ENCODE peak calls at places on chromosomes 11 and 22, in seven cellular contexts. T, P, M, V, B, C and A are unnamed samples.

GRCh38 chr11:84480151-84480550 is 1147.0 kb downstream of the DLG2 start:
- DNase-seq in P (no peak), C (no peak), M (no peak), B (peak; percentile 64), V (no peak), T (no peak), A (no peak)

GRCh38 chr11:66267379-66268209 is 845 bp upstream of the RAB1B start:
- DNase-seq in C (peak; percentile 80), V (peak; percentile 94), B (peak; percentile 93), T (peak; percentile 88), M (peak; percentile 85), P (peak; percentile 85), A (peak; percentile 85)

GRCh38 chr22:50729391-50730012 is 8.5 kb upstream of the ACR start:
- DNase-seq in B (no peak), V (no peak), M (no peak), T (no peak), P (no peak), C (no peak), A (peak; percentile 9)

GRCh38 chr11:86134580-86135318 is 65.9 kb upstream of the PICALM start:
- DNase-seq in C (no peak), T (no peak), V (no peak), B (no peak), M (no peak), P (no peak), A (no peak)

GRCh38 chr11:10575999-10576398 is 7.5 kb upstream of the LYVE1 start:
- DNase-seq in C (no peak), M (no peak), V (no peak), P (no peak), B (no peak), T (no peak), A (no peak)

GRCh38 chr22:41177040-41177625 is 28.0 kb upstream of the L3MBTL2 start:
- DNase-seq in B (no peak), T (no peak), V (peak; percentile 39), P (no peak), M (no peak), C (no peak), A (no peak)

GRCh38 chr22:44566911-44567310 is 68.9 kb upstream of the RTL6 start:
- DNase-seq in B (no peak), T (no peak), M (no peak), C (no peak), V (no peak), P (no peak), A (no peak)

GRCh38 chr11:8092587-8093424 is 11.8 kb downstream of the TUB start:
- DNase-seq in P (no peak), T (no peak), V (peak; percentile 78), M (no peak), C (peak; percentile 69), B (peak; percentile 77), A (no peak)

GRCh38 chr11:57047610-57048009 is 58.9 kb downstream of the OR5AK2 start:
- DNase-seq in B (no peak), M (no peak), T (no peak), V (no peak), P (no peak), C (no peak), A (no peak)

GRCh38 chr22:49550766-49551362 is 276.8 kb downstream of the BRD1 start:
- DNase-seq in C (no peak), T (no peak), B (no peak), P (no peak), V (no peak), M (no peak), A (no peak)

GRCh38 chr11:121838571-121838970 is 277.4 kb downstream of the BLID start:
- DNase-seq in P (no peak), B (no peak), T (no peak), C (no peak), M (no peak), V (no peak), A (no peak)

GRCh38 chr11:86818466-86819282 is 18.3 kb downstream of the PRSS23 start:
- DNase-seq in T (peak; percentile 13), C (no peak), B (peak; percentile 73), V (no peak), M (no peak), P (no peak), A (no peak)

GRCh38 chr11:46389450-46390330 is 1.9 kb downstream of the CHRM4 start:
- DNase-seq in C (peak; percentile 74), T (no peak), P (no peak), M (no peak), V (peak; percentile 80), B (peak; percentile 93), A (no peak)

GRCh38 chr11:114296190-114296978 is at the start of gene NNMT:
- DNase-seq in M (peak; percentile 87), T (no peak), C (no peak), B (no peak), P (no peak), V (peak; percentile 38), A (peak; percentile 75)
- H3K27ac ChIP-seq in M (peak within 1 kb of the TSS; percentile 97), T (no peak within 1 kb of the TSS), C (peak within 1 kb of the TSS; percentile 55), B (no peak within 1 kb of the TSS), P (no peak within 1 kb of the TSS), V (peak within 1 kb of the TSS; percentile 31), A (peak within 1 kb of the TSS; percentile 96)

GRCh38 chr11:130371004-130371590 is 56.4 kb upstream of the ZBTB44 start:
- DNase-seq in V (no peak), B (no peak), T (no peak), M (no peak), C (no peak), P (no peak), A (no peak)
- H3K27ac ChIP-seq in V (no peak overlapping the region), B (no peak overlapping the region), T (no peak overlapping the region), M (no peak overlapping the region), C (no peak overlapping the region), P (no peak overlapping the region), A (peak overlapping the region; percentile 25)

GRCh38 chr11:1308745-1309497 is 511 bp downstream of the TOLLIP start:
- DNase-seq in C (no peak), P (no peak), T (peak; percentile 35), M (no peak), V (no peak), B (no peak), A (no peak)

GRCh38 chr11:1307998-1308744 is 1.3 kb downstream of the TOLLIP start:
- DNase-seq in V (peak; percentile 83), T (no peak), B (no peak), M (no peak), P (no peak), C (peak; percentile 67), A (no peak)

GRCh38 chr11:1309498-1310314 is at the start of gene TOLLIP:
- DNase-seq in P (peak; percentile 97), C (peak; percentile 95), M (peak; percentile 92), T (peak; percentile 94), V (peak; percentile 94), B (peak; percentile 97), A (peak; percentile 89)

GRCh38 chr11:1310772-1311468 is 1.5 kb upstream of the TOLLIP start:
- DNase-seq in B (no peak), P (peak; percentile 66), C (no peak), V (no peak), T (peak; percentile 67), M (no peak), A (no peak)

GRCh38 chr11:1310315-1310687 is 869 bp upstream of the TOLLIP start:
- DNase-seq in P (no peak), B (no peak), M (no peak), V (no peak), C (no peak), T (no peak), A (no peak)
- H3K27ac ChIP-seq in P (peak overlapping the region; percentile 86), B (no peak overlapping the region), M (peak overlapping the region; percentile 94), V (peak overlapping the region; percentile 91), C (peak overlapping the region; percentile 95), T (peak overlapping the region; percentile 86), A (peak overlapping the region; percentile 97)

DNA sequence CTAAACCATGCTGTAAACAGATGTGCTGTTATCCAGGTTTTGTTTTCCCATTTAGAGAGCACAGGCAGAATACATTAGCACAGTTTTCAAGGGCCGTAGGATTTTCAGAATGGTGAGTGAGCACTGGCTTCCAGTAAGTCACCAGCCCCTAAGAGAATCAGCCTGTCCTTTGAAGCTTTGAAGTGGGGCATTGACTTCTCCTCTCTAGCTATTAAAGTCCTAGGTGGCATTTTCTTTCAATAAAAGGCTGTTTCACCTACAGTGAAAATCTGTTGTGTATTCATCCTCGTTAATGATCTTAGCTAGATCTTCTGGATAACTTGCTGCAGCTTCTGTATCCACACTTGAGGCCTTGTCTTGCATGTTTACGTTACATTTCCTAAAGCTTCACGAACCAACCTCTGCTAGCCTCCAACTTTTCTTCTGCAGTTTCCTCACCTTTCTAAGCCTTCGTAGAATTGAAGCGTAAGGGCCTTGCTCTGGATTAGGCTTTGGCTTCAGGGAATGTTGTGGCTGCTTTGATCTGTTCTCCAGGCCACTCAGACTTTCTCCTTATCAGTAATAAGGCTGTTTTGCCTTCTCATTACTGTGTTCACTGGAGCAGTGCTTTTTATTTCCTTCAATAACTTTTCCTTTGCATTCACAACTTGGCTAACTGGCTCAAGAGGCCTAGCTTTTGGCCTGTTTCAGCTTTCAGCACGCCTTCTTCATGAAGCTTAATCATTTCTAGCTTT is 15.5 kb downstream of the CECR2 start:
- DNase-seq in T (no peak), M (no peak), C (no peak), B (no peak), P (no peak), V (no peak), A (no peak)
- H3K27ac ChIP-seq in T (no peak overlapping the region), M (no peak overlapping the region), C (no peak overlapping the region), B (peak overlapping the region; percentile 44), P (no peak overlapping the region), V (no peak overlapping the region), A (no peak overlapping the region)

GRCh38 chr11:836274-836673 is 3.5 kb downstream of the CD151 start:
- DNase-seq in T (no peak), B (no peak), C (no peak), P (no peak), V (no peak), M (no peak), A (no peak)

GRCh38 chr11:837990-838307 is 4.4 kb downstream of the POLR2L start:
- DNase-seq in P (no peak), B (no peak), C (no peak), M (no peak), V (no peak), T (no peak), A (no peak)

GRCh38 chr11:838441-839279 is 3.7 kb downstream of the POLR2L start:
- DNase-seq in P (no peak), V (no peak), C (no peak), M (no peak), B (peak; percentile 47), T (no peak), A (no peak)

GRCh38 chr11:836700-837099 is 3.9 kb downstream of the CD151 start:
- DNase-seq in V (no peak), M (no peak), T (no peak), B (no peak), C (no peak), P (no peak), A (no peak)

GRCh38 chr11:837189-837989 is 4.6 kb downstream of the CD151 start:
- DNase-seq in C (no peak), P (no peak), V (no peak), M (no peak), B (no peak), T (no peak), A (no peak)
- H3K27ac ChIP-seq in C (peak overlapping the region; percentile 98), P (no peak overlapping the region), V (no peak overlapping the region), M (peak overlapping the region; percentile 93), B (no peak overlapping the region), T (no peak overlapping the region), A (peak overlapping the region; percentile 51)

DNA sequence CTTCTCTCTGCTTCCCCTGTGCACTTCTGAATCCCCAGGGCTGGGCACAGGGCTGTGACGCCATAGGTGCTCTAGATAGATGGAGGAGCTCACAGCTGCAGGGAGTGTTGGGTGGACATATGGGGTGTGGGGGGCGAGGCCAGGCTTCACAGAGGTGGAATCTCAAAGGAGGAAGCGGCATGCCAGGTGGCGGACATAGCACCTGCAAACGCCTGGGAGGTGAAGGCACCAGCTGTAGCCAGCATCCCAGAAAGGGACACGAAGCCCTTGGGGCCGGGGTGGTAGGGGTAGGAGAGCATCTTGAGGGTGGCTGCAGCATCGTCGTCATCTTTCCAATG is 14.6 kb upstream of the KCNQ1OT1 start:
- DNase-seq in P (no peak), T (no peak), M (no peak), V (no peak), C (no peak), B (no peak), A (no peak)
- H3K27ac ChIP-seq in P (no peak overlapping the region), T (no peak overlapping the region), M (no peak overlapping the region), V (no peak overlapping the region), C (no peak overlapping the region), B (no peak overlapping the region), A (no peak overlapping the region)